ENCODE peak calls at places on chromosomes 1 and 21, in four cellular contexts. U is T follicular helper cell, B is foreskin fibroblast, W is NCI-H1436. Q is an unnamed sample.

GRCh38 chr1:77438239-77438913 is 156.6 kb downstream of the AK5 start:
- DNase-seq in U (no peak), B (peak; percentile 61), W (no peak), Q (no peak)

GRCh38 chr1:84489766-84490165 is 10.7 kb downstream of the RPF1 start:
- DNase-seq in U (no peak), W (no peak), B (no peak), Q (no peak)

GRCh38 chr1:28078680-28079626 is 9.5 kb downstream of the EYA3 start:
- DNase-seq in W (no peak), B (peak; percentile 68), U (no peak), Q (no peak)

GRCh38 chr1:56715161-56715560 is 70.0 kb downstream of the PRKAA2 start:
- DNase-seq in U (no peak), B (peak; percentile 38), W (no peak), Q (no peak)

GRCh38 chr1:59445040-59445439 is 148.1 kb downstream of the FGGY start:
- DNase-seq in W (no peak), U (no peak), B (peak; percentile 81), Q (no peak)

GRCh38 chr21:23160914-23161313 is 2162.7 kb downstream of the NCAM2 start:
- DNase-seq in B (no peak), U (no peak), W (no peak), Q (no peak)

GRCh38 chr1:162292422-162292849 is 84.2 kb downstream of the SPATA46 start:
- DNase-seq in W (no peak), B (peak; percentile 57), U (no peak), Q (no peak)

GRCh38 chr21:46340998-46341397 is 17.0 kb downstream of the PCNT start:
- DNase-seq in B (no peak), U (no peak), W (no peak), Q (no peak)

GRCh38 chr1:27868932-27869718 is 3.2 kb upstream of the THEMIS2 start:
- DNase-seq in W (no peak), B (no peak), U (peak; percentile 42), Q (peak; percentile 72)

GRCh38 chr1:208211901-208212843 is 32.0 kb downstream of the PLXNA2 start:
- DNase-seq in W (no peak), U (no peak), B (no peak), Q (no peak)

GRCh38 chr1:43781574-43781973 is 74.2 kb downstream of the ST3GAL3 start:
- DNase-seq in U (no peak), B (no peak), W (no peak), Q (no peak)

Q was measured in T-cell.